ENCODE peak calls at places on chromosomes 3 and 15, in ten cellular contexts. R is brain microvascular endothelial cell, J is RWPE1, K is HL-60, B is GM13977, V is body of pancreas, Q is WTC11, T is pancreas, C is osteoblast, W is Caco-2. G is an unnamed sample.

GRCh38 chr15:49116108-49116507 is 39.3 kb downstream of the COPS2 start:
- DNase-seq in R (no peak), J (no peak), K (no peak), B (no peak), V (no peak), Q (no peak), T (no peak), C (no peak), W (no peak), G (no peak)

GRCh38 chr3:195054311-195054710 is 216.6 kb downstream of the XXYLT1 start:
- DNase-seq in R (no peak), J (no peak), K (no peak), B (no peak), V (no peak), Q (no peak), T (no peak), C (no peak), W (peak; percentile 8), G (no peak)

GRCh38 chr3:112686360-112686759 is 45.4 kb upstream of the CCDC80 start:
- DNase-seq in R (no peak), J (no peak), K (no peak), B (no peak), V (no peak), Q (no peak), T (no peak), C (no peak), W (no peak), G (no peak)

GRCh38 chr3:165642761-165643432 is 194.3 kb downstream of the BCHE start:
- DNase-seq in R (peak; percentile 97), J (peak; percentile 82), K (no peak), B (no peak), V (peak; percentile 65), Q (no peak), T (peak; percentile 53), C (peak; percentile 69), W (no peak), G (peak; percentile 96)

GRCh38 chr15:38671675-38672141 is 107.1 kb upstream of the RASGRP1 start:
- DNase-seq in R (no peak), J (no peak), K (no peak), B (no peak), V (no peak), Q (no peak), T (no peak), C (peak; percentile 53), W (no peak), G (no peak)

GRCh38 chr15:38069506-38069905 is 135.1 kb downstream of the TMCO5A start:
- DNase-seq in R (peak; percentile 87), J (peak; percentile 81), K (no peak), B (no peak), V (peak; percentile 7), Q (no peak), T (no peak), C (peak; percentile 93), W (peak; percentile 53), G (peak; percentile 72)

GRCh38 chr3:22981861-22982260 is 221.3 kb upstream of the UBE2E2 start:
- DNase-seq in R (no peak), J (no peak), K (no peak), B (no peak), V (no peak), Q (no peak), T (no peak), C (no peak), W (no peak), G (no peak)

GRCh38 chr3:151330374-151330773 is 1.0 kb upstream of the P2RY13 start:
- DNase-seq in R (no peak), J (no peak), K (no peak), B (no peak), V (no peak), Q (no peak), T (no peak), C (no peak), W (no peak), G (no peak)

GRCh38 chr3:121642601-121643314 is 17.9 kb downstream of the HCLS1 start:
- DNase-seq in R (no peak), J (no peak), K (no peak), B (no peak), V (no peak), Q (no peak), T (no peak), C (no peak), W (no peak), G (no peak)

GRCh38 chr3:121649645-121650044 is 11.1 kb downstream of the HCLS1 start:
- DNase-seq in R (no peak), J (peak; percentile 27), K (no peak), B (no peak), V (no peak), Q (no peak), T (no peak), C (no peak), W (no peak), G (peak; percentile 12)

GRCh38 chr3:121645054-121645453 is 15.6 kb downstream of the HCLS1 start:
- DNase-seq in R (no peak), J (no peak), K (no peak), B (no peak), V (no peak), Q (no peak), T (no peak), C (no peak), W (no peak), G (no peak)

GRCh38 chr3:121651684-121652083 is 9.0 kb downstream of the HCLS1 start:
- DNase-seq in R (no peak), J (no peak), K (no peak), B (no peak), V (no peak), Q (no peak), T (no peak), C (no peak), W (no peak), G (no peak)

DNA sequence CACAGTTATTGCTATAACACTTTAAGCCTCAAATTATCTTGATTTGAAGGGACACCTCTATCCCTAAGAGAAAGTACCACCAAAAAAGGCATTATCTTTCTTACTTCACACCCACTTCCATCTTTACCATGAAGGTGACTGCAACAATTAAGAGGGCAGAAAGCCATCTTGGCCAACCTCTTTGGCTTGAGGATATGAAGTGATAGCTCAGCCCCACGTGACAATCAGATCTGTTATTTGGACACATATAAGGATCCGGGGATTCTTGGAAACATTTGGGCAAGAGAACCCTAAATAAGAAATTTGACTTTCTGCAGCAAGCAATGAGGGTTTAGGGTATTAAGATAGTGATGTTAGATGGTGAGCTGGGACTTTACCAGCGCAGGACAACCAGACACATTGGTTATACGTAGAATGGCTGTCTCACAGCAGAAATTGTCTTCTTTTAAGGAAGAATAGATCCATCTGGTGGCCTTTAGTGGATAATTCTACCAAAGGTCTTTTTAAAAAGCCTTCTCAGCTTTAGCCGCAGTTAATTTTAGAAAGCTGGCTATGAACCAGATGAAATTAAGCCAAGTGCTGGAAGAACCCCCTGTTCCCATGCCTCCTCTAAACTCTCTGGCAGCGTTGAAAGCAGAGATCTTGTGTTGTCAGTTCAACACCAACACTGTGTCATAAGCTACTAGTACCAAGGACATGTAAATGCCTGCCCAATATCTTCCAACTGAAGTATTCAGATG is 12.3 kb downstream of the HCLS1 start:
- DNase-seq in R (no peak), J (no peak), K (no peak), B (no peak), V (no peak), Q (no peak), T (no peak), C (no peak), W (no peak), G (peak; percentile 20)
- TF ChIP-seq CTCF in R (no peak), J (no peak), K (no peak), B (no peak), V (no peak), Q (no peak), T (no peak), C (no peak), W (no peak), G (no peak)

DNA sequence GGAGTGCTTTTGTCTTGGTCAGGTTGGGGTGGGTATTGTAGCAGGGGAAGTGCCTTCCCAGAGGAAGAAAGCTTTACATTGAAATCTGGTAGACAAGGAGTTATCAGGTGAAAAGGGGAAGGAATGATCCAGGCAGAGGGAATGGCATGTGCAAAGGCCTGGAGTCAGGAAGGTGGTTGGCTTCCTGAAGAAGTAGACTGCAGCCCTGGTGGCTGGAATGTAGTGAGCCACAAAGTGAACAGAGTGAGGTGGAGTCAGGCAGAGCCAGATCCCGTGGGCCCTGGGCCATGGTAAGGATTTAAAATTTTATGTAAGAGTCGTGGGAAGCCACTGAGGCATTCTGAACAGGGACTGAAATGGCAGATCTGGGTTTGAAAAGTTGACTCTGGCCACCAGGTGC is 58.3 kb downstream of the RAB11A start:
- DNase-seq in R (no peak), J (no peak), K (no peak), B (no peak), V (no peak), Q (no peak), T (no peak), C (no peak), W (no peak), G (no peak)
- TF ChIP-seq CTCF in R (peak; percentile 52), J (no peak), K (no peak), B (no peak), V (no peak), Q (no peak), T (no peak), C (peak; percentile 35), W (no peak), G (peak; percentile 49)

GRCh38 chr15:66128116-66128715 is 125.3 kb downstream of the MEGF11 start:
- DNase-seq in R (no peak), J (no peak), K (no peak), B (no peak), V (no peak), Q (no peak), T (no peak), C (peak; percentile 45), W (no peak), G (no peak)

GRCh38 chr15:66126057-66126855 is 127.3 kb downstream of the MEGF11 start:
- DNase-seq in R (no peak), J (no peak), K (no peak), B (no peak), V (no peak), Q (no peak), T (no peak), C (peak; percentile 8), W (no peak), G (no peak)

GRCh38 chr15:66120422-66120821 is 133.1 kb downstream of the MEGF11 start:
- DNase-seq in R (no peak), J (no peak), K (no peak), B (no peak), V (no peak), Q (no peak), T (no peak), C (peak; percentile 48), W (no peak), G (no peak)

GRCh38 chr15:66124626-66125025 is 128.9 kb downstream of the MEGF11 start:
- DNase-seq in R (no peak), J (no peak), K (no peak), B (no peak), V (no peak), Q (no peak), T (no peak), C (peak; percentile 34), W (no peak), G (no peak)

GRCh38 chr15:66123799-66124198 is 129.8 kb downstream of the MEGF11 start:
- DNase-seq in R (no peak), J (no peak), K (no peak), B (no peak), V (no peak), Q (no peak), T (no peak), C (peak; percentile 14), W (no peak), G (no peak)
- TF ChIP-seq CTCF in R (no peak), J (no peak), K (no peak), B (no peak), V (no peak), Q (no peak), T (no peak), C (no peak), W (no peak), G (no peak)

GRCh38 chr15:97786741-97787140 is 173.8 kb upstream of the ARRDC4 start:
- DNase-seq in R (no peak), J (no peak), K (no peak), B (no peak), V (no peak), Q (no peak), T (no peak), C (no peak), W (no peak), G (no peak)
- TF ChIP-seq CTCF in R (no peak), J (no peak), K (no peak), B (no peak), V (no peak), Q (no peak), T (no peak), C (no peak), W (no peak), G (no peak)

G was measured in foreskin keratinocyte.